ENCODE peak calls at places on chromosomes 1 and 21, in four cellular contexts. One of them, this sample, is unnamed.

GRCh38 chr1:172107261-172107820 is 266.0 kb downstream of the DNM3 start:
- DNase-seq in neural progenitor cell: no peak
- DNase-seq in psoas muscle: no peak
- DNase-seq in astrocyte of the spinal cord: no peak
- DNase-seq in this sample: no peak

GRCh38 chr1:23210351-23210785 is 6.9 kb downstream of the HTR1D start:
- DNase-seq in psoas muscle: no peak
- DNase-seq in astrocyte of the spinal cord: no peak
- DNase-seq in neural progenitor cell: peak; percentile 40
- DNase-seq in this sample: no peak

GRCh38 chr1:59011663-59012062 is 227.8 kb upstream of the JUN start:
- DNase-seq in astrocyte of the spinal cord: no peak
- DNase-seq in neural progenitor cell: no peak
- DNase-seq in psoas muscle: no peak
- DNase-seq in this sample: no peak

GRCh38 chr1:66980745-66981367 is 56.1 kb downstream of the MIER1 start:
- DNase-seq in neural progenitor cell: no peak
- DNase-seq in psoas muscle: no peak
- DNase-seq in astrocyte of the spinal cord: no peak
- DNase-seq in this sample: no peak

GRCh38 chr1:45010855-45011811 is at the start of gene HECTD3:
- DNase-seq in astrocyte of the spinal cord: peak; percentile 77
- DNase-seq in neural progenitor cell: peak; percentile 86
- DNase-seq in psoas muscle: peak; percentile 90
- DNase-seq in this sample: peak; percentile 83

GRCh38 chr1:56831874-56832693 is 12.9 kb upstream of the FYB2 start:
- DNase-seq in neural progenitor cell: peak; percentile 76
- DNase-seq in psoas muscle: peak; percentile 74
- DNase-seq in astrocyte of the spinal cord: peak; percentile 91
- DNase-seq in this sample: peak; percentile 64

GRCh38 chr1:150008699-150009098 is 1.8 kb downstream of the OTUD7B start:
- DNase-seq in psoas muscle: no peak
- DNase-seq in neural progenitor cell: no peak
- DNase-seq in astrocyte of the spinal cord: no peak
- DNase-seq in this sample: no peak

GRCh38 chr1:98662354-98662665 is 789 bp downstream of the SNX7 start:
- DNase-seq in psoas muscle: no peak
- DNase-seq in astrocyte of the spinal cord: no peak
- DNase-seq in neural progenitor cell: no peak
- DNase-seq in this sample: no peak

GRCh38 chr1:66331641-66332523 is 202.1 kb upstream of the SGIP1 start:
- DNase-seq in neural progenitor cell: peak; percentile 61
- DNase-seq in astrocyte of the spinal cord: peak; percentile 88
- DNase-seq in psoas muscle: peak; percentile 81
- DNase-seq in this sample: peak; percentile 69

GRCh38 chr1:160414836-160415235 is 14.5 kb downstream of the VANGL2 start:
- DNase-seq in neural progenitor cell: no peak
- DNase-seq in psoas muscle: no peak
- DNase-seq in astrocyte of the spinal cord: no peak
- DNase-seq in this sample: no peak

GRCh38 chr1:184838374-184838995 is 83.8 kb upstream of the EDEM3 start:
- DNase-seq in neural progenitor cell: no peak
- DNase-seq in astrocyte of the spinal cord: peak; percentile 93
- DNase-seq in psoas muscle: peak; percentile 78
- DNase-seq in this sample: no peak

GRCh38 chr1:101178341-101178687 is 58.5 kb upstream of the S1PR1 start:
- DNase-seq in psoas muscle: no peak
- DNase-seq in neural progenitor cell: no peak
- DNase-seq in astrocyte of the spinal cord: no peak
- DNase-seq in this sample: no peak

GRCh38 chr1:206864939-206865671 is at the start of gene IL20:
- DNase-seq in psoas muscle: peak; percentile 91
- DNase-seq in astrocyte of the spinal cord: peak; percentile 57
- DNase-seq in neural progenitor cell: peak; percentile 83
- DNase-seq in this sample: peak; percentile 89

GRCh38 chr1:182032251-182032650 is 29.3 kb downstream of the ZNF648 start:
- DNase-seq in neural progenitor cell: peak; percentile 18
- DNase-seq in astrocyte of the spinal cord: no peak
- DNase-seq in psoas muscle: no peak
- DNase-seq in this sample: no peak

GRCh38 chr1:41678141-41678878 is 193.8 kb upstream of the EDN2 start:
- DNase-seq in astrocyte of the spinal cord: peak; percentile 80
- DNase-seq in neural progenitor cell: no peak
- DNase-seq in psoas muscle: peak; percentile 89
- DNase-seq in this sample: no peak

GRCh38 chr21:29376556-29376955 is 77.8 kb downstream of the BACH1 start:
- DNase-seq in psoas muscle: peak; percentile 68
- DNase-seq in neural progenitor cell: peak; percentile 70
- DNase-seq in astrocyte of the spinal cord: no peak
- DNase-seq in this sample: peak; percentile 31

GRCh38 chr1:15843826-15844572 is 3.5 kb upstream of the SPEN start:
- DNase-seq in psoas muscle: no peak
- DNase-seq in astrocyte of the spinal cord: peak; percentile 48
- DNase-seq in neural progenitor cell: peak; percentile 93
- DNase-seq in this sample: no peak

GRCh38 chr1:112505878-112506277 is 2.9 kb upstream of the WNT2B start:
- DNase-seq in neural progenitor cell: no peak
- DNase-seq in psoas muscle: no peak
- DNase-seq in astrocyte of the spinal cord: no peak
- DNase-seq in this sample: no peak

GRCh38 chr1:230772457-230773395 is 25.5 kb downstream of the CAPN9 start:
- DNase-seq in psoas muscle: peak; percentile 66
- DNase-seq in astrocyte of the spinal cord: peak; percentile 26
- DNase-seq in neural progenitor cell: peak; percentile 42
- DNase-seq in this sample: no peak

GRCh38 chr1:42970143-42970542 is 11.5 kb upstream of the SLC2A1 start:
- DNase-seq in neural progenitor cell: no peak
- DNase-seq in astrocyte of the spinal cord: no peak
- DNase-seq in psoas muscle: no peak
- DNase-seq in this sample: no peak

GRCh38 chr1:175262646-175263045 is 70.1 kb upstream of the KIAA0040 start:
- DNase-seq in psoas muscle: no peak
- DNase-seq in astrocyte of the spinal cord: no peak
- DNase-seq in neural progenitor cell: no peak
- DNase-seq in this sample: no peak

GRCh38 chr1:172431721-172432192 is 11.3 kb downstream of the C1orf105 start:
- DNase-seq in neural progenitor cell: no peak
- DNase-seq in psoas muscle: no peak
- DNase-seq in astrocyte of the spinal cord: no peak
- DNase-seq in this sample: peak; percentile 59

GRCh38 chr1:71210746-71211145 is 129.9 kb upstream of the ZRANB2 start:
- DNase-seq in neural progenitor cell: no peak
- DNase-seq in astrocyte of the spinal cord: no peak
- DNase-seq in psoas muscle: no peak
- DNase-seq in this sample: no peak

GRCh38 chr1:19437911-19438310 is 47.4 kb downstream of the CAPZB start:
- DNase-seq in astrocyte of the spinal cord: peak; percentile 89
- DNase-seq in psoas muscle: peak; percentile 82
- DNase-seq in neural progenitor cell: no peak
- DNase-seq in this sample: no peak

GRCh38 chr1:114367810-114368209 is 143.2 kb downstream of the TRIM33 start:
- DNase-seq in neural progenitor cell: no peak
- DNase-seq in astrocyte of the spinal cord: no peak
- DNase-seq in psoas muscle: no peak
- DNase-seq in this sample: no peak

GRCh38 chr1:156691216-156691615 is 14.0 kb upstream of the NES start:
- DNase-seq in psoas muscle: no peak
- DNase-seq in neural progenitor cell: no peak
- DNase-seq in astrocyte of the spinal cord: no peak
- DNase-seq in this sample: no peak

GRCh38 chr1:156689035-156689959 is 12.1 kb upstream of the NES start:
- DNase-seq in psoas muscle: peak; percentile 87
- DNase-seq in neural progenitor cell: peak; percentile 94
- DNase-seq in astrocyte of the spinal cord: peak; percentile 79
- DNase-seq in this sample: peak; percentile 77

GRCh38 chr1:156689960-156690672 is 12.9 kb upstream of the NES start:
- DNase-seq in neural progenitor cell: peak; percentile 54
- DNase-seq in astrocyte of the spinal cord: no peak
- DNase-seq in psoas muscle: no peak
- DNase-seq in this sample: no peak

GRCh38 chr1:156691665-156692408 is 13.5 kb downstream of the CRABP2 start:
- DNase-seq in neural progenitor cell: peak; percentile 70
- DNase-seq in astrocyte of the spinal cord: peak; percentile 31
- DNase-seq in psoas muscle: no peak
- DNase-seq in this sample: no peak

GRCh38 chr1:156690673-156691032 is 13.4 kb upstream of the NES start:
- DNase-seq in astrocyte of the spinal cord: no peak
- DNase-seq in neural progenitor cell: no peak
- DNase-seq in psoas muscle: no peak
- DNase-seq in this sample: no peak
- H3K4me3 ChIP-seq in astrocyte of the spinal cord: no peak overlapping the region
- H3K4me3 ChIP-seq in neural progenitor cell: no peak overlapping the region
- H3K4me3 ChIP-seq in psoas muscle: no peak overlapping the region
- H3K4me3 ChIP-seq in this sample: no peak overlapping the region

DNA sequence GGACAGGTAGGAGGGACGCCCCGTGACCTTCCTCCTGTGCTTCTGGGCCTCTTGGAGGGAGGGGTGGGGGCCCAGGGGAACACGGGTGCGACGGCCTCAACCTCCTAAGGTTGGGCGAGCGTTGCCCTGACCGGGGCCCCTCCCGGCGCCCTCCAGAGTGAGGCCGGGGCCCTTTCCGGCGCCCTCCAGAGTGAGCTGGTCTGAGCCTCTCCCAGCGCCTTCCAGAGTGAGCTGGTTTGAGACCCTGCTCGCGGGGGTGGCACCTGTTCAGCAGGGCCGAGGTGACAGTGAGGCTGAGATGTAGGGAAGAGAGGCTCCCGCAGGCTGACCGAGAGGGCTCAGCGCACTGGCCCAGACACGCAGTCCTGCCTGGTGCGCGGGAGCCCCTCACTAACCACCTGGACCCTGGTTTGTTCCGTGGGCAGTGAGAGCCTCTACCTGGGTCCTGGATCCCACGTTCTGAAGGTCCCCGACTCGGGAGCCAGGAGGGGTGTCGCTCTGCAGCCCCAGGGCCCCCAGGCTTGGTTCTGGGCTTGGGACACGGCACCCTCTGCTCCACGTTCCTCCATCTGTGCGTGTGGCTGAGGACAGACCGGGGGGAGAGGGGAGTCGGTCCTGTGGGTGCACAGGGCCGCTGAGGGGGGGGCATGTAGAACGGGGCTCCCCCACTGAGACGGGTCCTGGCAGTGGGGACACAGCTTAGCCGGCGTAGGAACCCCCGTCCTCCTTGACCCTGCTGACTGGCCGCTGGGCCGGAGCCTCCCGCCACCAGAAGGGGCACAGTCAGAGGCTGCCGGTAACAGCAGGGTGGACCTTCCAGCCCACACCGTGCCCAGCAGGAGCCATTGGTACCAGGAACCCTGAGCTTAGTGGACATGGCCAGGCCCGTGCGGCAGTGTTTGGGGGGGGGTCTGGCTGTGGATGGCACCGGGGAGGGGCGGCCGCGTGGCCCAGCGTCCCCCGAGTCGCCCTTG is 1.5 kb downstream of the COL6A1 start:
- DNase-seq in psoas muscle: peak; percentile 52
- DNase-seq in astrocyte of the spinal cord: no peak
- DNase-seq in neural progenitor cell: peak; percentile 37
- DNase-seq in this sample: no peak
- TF ChIP-seq CTCF in psoas muscle: no peak
- TF ChIP-seq CTCF in astrocyte of the spinal cord: no peak
- TF ChIP-seq CTCF in neural progenitor cell: no peak
- TF ChIP-seq CTCF in this sample: no peak

GRCh38 chr1:61316493-61316892 is 234.1 kb downstream of the NFIA start:
- DNase-seq in psoas muscle: no peak
- DNase-seq in neural progenitor cell: no peak
- DNase-seq in astrocyte of the spinal cord: no peak
- DNase-seq in this sample: no peak

GRCh38 chr1:61320575-61320974 is 238.2 kb downstream of the NFIA start:
- DNase-seq in neural progenitor cell: no peak
- DNase-seq in astrocyte of the spinal cord: no peak
- DNase-seq in psoas muscle: no peak
- DNase-seq in this sample: no peak

GRCh38 chr1:61322008-61322744 is 239.8 kb downstream of the NFIA start:
- DNase-seq in astrocyte of the spinal cord: no peak
- DNase-seq in neural progenitor cell: no peak
- DNase-seq in psoas muscle: no peak
- DNase-seq in this sample: no peak

GRCh38 chr1:61322769-61323168 is 240.4 kb downstream of the NFIA start:
- DNase-seq in psoas muscle: no peak
- DNase-seq in astrocyte of the spinal cord: no peak
- DNase-seq in neural progenitor cell: no peak
- DNase-seq in this sample: no peak

GRCh38 chr1:61318319-61319125 is 236.2 kb downstream of the NFIA start:
- DNase-seq in neural progenitor cell: no peak
- DNase-seq in psoas muscle: no peak
- DNase-seq in astrocyte of the spinal cord: peak; percentile 77
- DNase-seq in this sample: no peak
- H3K4me3 ChIP-seq in neural progenitor cell: no peak overlapping the region
- H3K4me3 ChIP-seq in psoas muscle: peak overlapping the region; percentile 42
- H3K4me3 ChIP-seq in astrocyte of the spinal cord: no peak overlapping the region
- H3K4me3 ChIP-seq in this sample: no peak overlapping the region

GRCh38 chr1:220888665-220888986 is 9.4 kb downstream of the HLX start:
- DNase-seq in psoas muscle: no peak
- DNase-seq in astrocyte of the spinal cord: no peak
- DNase-seq in neural progenitor cell: no peak
- DNase-seq in this sample: no peak

GRCh38 chr1:220886470-220887201 is 7.4 kb downstream of the HLX start:
- DNase-seq in neural progenitor cell: no peak
- DNase-seq in psoas muscle: no peak
- DNase-seq in astrocyte of the spinal cord: no peak
- DNase-seq in this sample: no peak

GRCh38 chr1:220889333-220889732 is 10.1 kb downstream of the HLX start:
- DNase-seq in astrocyte of the spinal cord: no peak
- DNase-seq in psoas muscle: no peak
- DNase-seq in neural progenitor cell: no peak
- DNase-seq in this sample: no peak

GRCh38 chr1:220887202-220887867 is 8.1 kb downstream of the HLX start:
- DNase-seq in neural progenitor cell: peak; percentile 76
- DNase-seq in astrocyte of the spinal cord: no peak
- DNase-seq in psoas muscle: no peak
- DNase-seq in this sample: no peak

DNA sequence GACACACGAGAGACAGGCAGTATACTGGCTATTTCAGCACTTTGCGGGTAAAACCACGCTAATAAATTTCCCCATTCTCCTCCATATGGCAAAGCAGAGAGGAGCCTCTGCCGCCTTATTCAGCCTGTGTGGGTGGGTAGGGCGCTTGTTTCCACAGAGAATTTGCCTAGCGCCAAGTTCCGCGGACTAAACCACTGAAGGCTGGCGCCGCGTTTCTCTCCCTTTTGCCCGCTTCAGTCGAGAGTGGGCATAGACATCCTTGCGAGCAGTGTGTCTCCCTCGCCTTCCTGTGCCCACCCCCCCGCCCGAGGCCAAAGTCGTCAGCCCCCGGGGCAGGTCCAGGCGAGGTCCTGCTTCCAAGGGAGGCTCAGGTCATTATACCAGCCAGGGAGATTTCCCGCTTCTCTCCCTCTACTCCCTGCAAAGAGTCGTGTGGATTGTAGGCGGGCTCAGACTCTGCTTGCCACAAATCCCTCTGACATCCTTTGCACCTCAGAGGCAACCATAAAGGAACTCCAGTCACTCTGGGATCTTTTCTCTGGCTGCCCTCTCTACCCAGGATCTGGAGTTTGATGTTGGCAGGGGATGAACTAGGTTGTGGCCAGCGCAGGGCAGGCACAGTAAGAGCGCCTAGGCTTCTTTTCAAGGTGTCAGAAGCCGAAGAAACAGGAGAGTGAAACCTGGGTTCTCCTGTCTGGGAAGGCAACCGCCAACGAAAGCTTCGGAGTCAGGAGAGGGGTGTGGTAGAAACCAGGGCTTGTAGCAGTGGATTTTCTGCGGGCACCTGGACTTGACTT is 8.8 kb downstream of the HLX start:
- DNase-seq in psoas muscle: no peak
- DNase-seq in neural progenitor cell: peak; percentile 52
- DNase-seq in astrocyte of the spinal cord: no peak
- DNase-seq in this sample: no peak
- TF ChIP-seq CTCF in psoas muscle: no peak
- TF ChIP-seq CTCF in neural progenitor cell: no peak
- TF ChIP-seq CTCF in astrocyte of the spinal cord: no peak
- TF ChIP-seq CTCF in this sample: no peak

This sample was measured in lung.